ENCODE peak calls at places on chromosome 1, in four cellular contexts. T, F, Y and P are unnamed samples.

GRCh38 chr1:109564189-109564878 is 15.9 kb downstream of the GNAI3 start:
- DNase-seq in T (no peak), F (no peak), Y (no peak), P (no peak)

GRCh38 chr1:227904541-227905335 is 43.0 kb downstream of the WNT9A start:
- DNase-seq in T (no peak), F (no peak), Y (no peak), P (no peak)

GRCh38 chr1:161427733-161428516 is 60.2 kb upstream of the CFAP126 start:
- DNase-seq in T (peak; percentile 72), F (peak; percentile 51), Y (no peak), P (no peak)

GRCh38 chr1:226891846-226892533 is 21.6 kb downstream of the PSEN2 start:
- DNase-seq in T (peak; percentile 43), F (no peak), Y (no peak), P (no peak)

GRCh38 chr1:157852476-157852875 is 10.9 kb upstream of the CD5L start:
- DNase-seq in T (peak; percentile 83), F (no peak), Y (no peak), P (no peak)

GRCh38 chr1:231663211-231663792 is 36.7 kb downstream of the DISC1 start:
- DNase-seq in T (peak; percentile 22), F (no peak), Y (no peak), P (no peak)

GRCh38 chr1:107532318-107532717 is 391.5 kb downstream of the NTNG1 start:
- DNase-seq in T (no peak), F (no peak), Y (no peak), P (no peak)

GRCh38 chr1:24416666-24417391 is 1.2 kb downstream of the NIPAL3 start:
- DNase-seq in T (peak; percentile 99), F (no peak), Y (no peak), P (peak; percentile 49)

GRCh38 chr1:81549588-81550127 is 251.1 kb upstream of the ADGRL2 start:
- DNase-seq in T (peak; percentile 50), F (peak; percentile 8), Y (no peak), P (no peak)

GRCh38 chr1:205446828-205447227 is 9.0 kb downstream of the BLACAT1 start:
- DNase-seq in T (no peak), F (no peak), Y (no peak), P (no peak)

GRCh38 chr1:211258756-211259595 is at the start of gene RCOR3:
- DNase-seq in T (peak; percentile 93), F (peak; percentile 68), Y (peak; percentile 54), P (peak; percentile 99)

GRCh38 chr1:10237157-10237539 is 26.8 kb downstream of the KIF1B start:
- DNase-seq in T (no peak), F (no peak), Y (no peak), P (no peak)

GRCh38 chr1:241219449-241219848 is 137.6 kb downstream of the RGS7 start:
- DNase-seq in T (no peak), F (no peak), Y (no peak), P (no peak)